ENCODE peak calls at places on chromosomes 12 and 14, in nine cellular contexts. C, E, M, A, S, Q, R, L and Z are unnamed samples.

GRCh38 chr14:60357551-60357930 is 108.5 kb downstream of the PPM1A start:
- DNase-seq in R (no peak), S (no peak), Q (peak; percentile 43), A (no peak), L (no peak), M (no peak), C (no peak), E (no peak), Z (no peak)

GRCh38 chr12:45989277-45989856 is 1.0 kb downstream of the SCAF11 start:
- DNase-seq in Q (no peak), L (no peak), C (no peak), A (no peak), M (no peak), E (no peak), R (no peak), S (no peak), Z (no peak)

GRCh38 chr14:24734917-24735500 is 101.0 kb upstream of the GZMB start:
- DNase-seq in Q (peak; percentile 17), C (peak; percentile 3), A (peak; percentile 9), E (peak; percentile 61), L (peak; percentile 10), M (no peak), S (peak; percentile 49), R (peak; percentile 46), Z (no peak)

GRCh38 chr12:9925746-9926393 is 6.3 kb downstream of the CLEC2A start:
- DNase-seq in R (peak; percentile 7), C (peak; percentile 6), A (no peak), L (no peak), Q (peak; percentile 15), S (peak; percentile 23), E (peak; percentile 50), M (no peak), Z (no peak)

GRCh38 chr14:39665084-39665483 is 232.9 kb upstream of the FBXO33 start:
- DNase-seq in C (no peak), S (peak; percentile 13), R (no peak), E (no peak), A (no peak), L (no peak), M (no peak), Q (no peak), Z (no peak)

GRCh38 chr12:51009038-51009437 is 17.1 kb downstream of the SLC11A2 start:
- DNase-seq in S (peak; percentile 16), C (no peak), M (peak; percentile 66), R (no peak), A (peak; percentile 25), E (no peak), Q (no peak), L (no peak), Z (no peak)

GRCh38 chr12:94802796-94803195 is 152.4 kb upstream of the TMCC3 start:
- DNase-seq in A (no peak), S (no peak), E (no peak), L (no peak), Q (no peak), R (no peak), M (no peak), C (no peak), Z (no peak)

GRCh38 chr14:87888136-87888999 is 104.6 kb downstream of the GALC start:
- DNase-seq in C (no peak), M (no peak), E (peak; percentile 31), Q (peak; percentile 61), S (no peak), A (no peak), L (no peak), R (peak; percentile 67), Z (no peak)

GRCh38 chr12:42483534-42483857 is 106.0 kb downstream of the PRICKLE1 start:
- DNase-seq in C (no peak), L (no peak), E (no peak), R (peak; percentile 58), A (peak; percentile 89), Q (peak; percentile 27), M (peak; percentile 42), S (peak; percentile 48), Z (no peak)

GRCh38 chr12:8544295-8544694 is 3.6 kb upstream of the CLEC4E start:
- DNase-seq in C (peak; percentile 26), L (peak; percentile 35), E (peak; percentile 66), M (no peak), Q (peak; percentile 58), R (peak; percentile 84), A (peak; percentile 73), S (peak; percentile 43), Z (peak; percentile 86)

GRCh38 chr14:26841361-26841760 is 243.5 kb upstream of the NOVA1 start:
- DNase-seq in M (no peak), R (no peak), L (no peak), Q (no peak), S (peak; percentile 36), A (no peak), E (no peak), C (no peak), Z (no peak)

GRCh38 chr14:77825895-77826519 is 26.1 kb downstream of the ADCK1 start:
- DNase-seq in A (no peak), Q (no peak), C (no peak), S (no peak), E (no peak), R (no peak), M (peak; percentile 42), L (no peak), Z (no peak)

GRCh38 chr12:67579662-67580003 is 68.9 kb upstream of the DYRK2 start:
- DNase-seq in M (no peak), S (no peak), Q (no peak), C (no peak), A (no peak), L (no peak), R (no peak), E (no peak), Z (no peak)

GRCh38 chr14:72104011-72104613 is 171.9 kb downstream of the RGS6 start:
- DNase-seq in M (no peak), L (no peak), R (peak; percentile 50), Q (peak; percentile 54), E (peak; percentile 6), S (no peak), A (no peak), C (no peak), Z (no peak)

GRCh38 chr14:71206766-71207371 is 299.6 kb downstream of the PCNX1 start:
- DNase-seq in S (peak; percentile 94), L (peak; percentile 66), Q (no peak), R (no peak), E (peak; percentile 27), A (peak; percentile 95), M (peak; percentile 55), C (peak; percentile 42), Z (no peak)

GRCh38 chr14:99511421-99512109 is 30.4 kb downstream of the CCNK start:
- DNase-seq in Q (no peak), C (no peak), M (peak; percentile 51), L (no peak), S (peak; percentile 67), R (no peak), A (peak; percentile 95), E (no peak), Z (peak; percentile 85)

GRCh38 chr14:93114713-93115068 is 1.0 kb downstream of the ITPK1 start:
- DNase-seq in R (peak; percentile 18), M (peak; percentile 32), Q (no peak), L (no peak), E (no peak), A (no peak), C (no peak), S (no peak), Z (no peak)
- TF ChIP-seq CTCF in R (no peak), M (peak; percentile 16), Q (no peak), L (no peak), E (no peak), A (no peak), C (no peak), S (peak; percentile 3), Z (no peak)

GRCh38 chr14:106318700-106319099 is 792.3 kb downstream of the TMEM121 start:
- DNase-seq in E (no peak), C (no peak), M (no peak), S (no peak), Q (no peak), A (no peak), L (no peak), R (no peak), Z (no peak)
- TF ChIP-seq CTCF in E (no peak), C (no peak), M (no peak), S (no peak), Q (peak; percentile 47), A (no peak), L (no peak), R (no peak), Z (no peak)

DNA sequence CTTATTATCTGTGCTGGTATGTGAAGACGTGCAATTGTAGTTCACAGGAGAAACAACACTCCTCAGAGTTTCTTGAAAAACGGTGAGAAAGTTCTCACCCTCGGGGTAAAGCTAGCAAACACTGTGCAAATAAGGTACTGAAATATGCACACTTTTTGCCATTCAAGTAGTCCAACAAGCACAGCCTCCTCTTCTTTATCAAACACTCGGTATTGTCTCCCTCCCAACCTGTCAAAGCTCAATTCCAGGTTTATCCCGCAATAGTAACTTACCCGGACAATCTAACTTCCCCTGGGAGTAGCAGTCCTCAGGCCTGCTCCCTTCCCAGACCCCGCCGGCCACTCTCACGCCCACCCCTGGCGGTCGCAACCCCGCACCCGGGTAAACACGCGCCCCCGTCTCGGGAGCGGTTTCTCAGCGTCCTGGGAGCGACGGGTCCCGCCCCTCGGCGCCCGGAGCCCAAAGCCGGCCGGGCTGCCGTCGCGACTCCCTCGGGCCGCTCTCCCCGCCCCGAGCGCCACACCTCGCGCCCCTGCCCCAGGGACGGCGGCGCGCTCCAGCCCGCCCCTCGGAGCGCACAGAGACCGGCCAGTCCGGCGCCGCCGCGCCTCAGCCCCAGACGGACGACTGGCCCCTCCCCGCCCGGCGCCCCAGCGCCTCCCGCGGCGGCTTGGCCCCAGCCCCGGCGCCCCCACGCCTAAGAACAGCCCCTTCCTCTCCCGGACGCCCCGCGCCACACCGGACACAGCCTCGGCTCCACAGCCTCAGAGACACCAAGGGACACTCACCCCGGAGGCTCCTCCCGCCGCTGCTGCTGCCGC is 594 bp downstream of the BTBD7 start:
- DNase-seq in L (no peak), M (peak; percentile 67), C (no peak), E (peak; percentile 20), S (peak; percentile 63), R (peak; percentile 69), Q (peak; percentile 65), A (peak; percentile 92), Z (peak; percentile 85)
- TF ChIP-seq CTCF in L (no peak), M (no peak), C (no peak), E (no peak), S (no peak), R (no peak), Q (no peak), A (peak; percentile 10), Z (no peak)

GRCh38 chr14:64771161-64771560 is 66.9 kb downstream of the PLEKHG3 start:
- DNase-seq in A (no peak), L (no peak), M (no peak), R (no peak), S (no peak), C (no peak), E (no peak), Q (no peak), Z (no peak)

GRCh38 chr14:64773577-64773976 is 69.4 kb downstream of the PLEKHG3 start:
- DNase-seq in L (no peak), C (no peak), R (no peak), E (no peak), M (no peak), A (no peak), S (no peak), Q (no peak), Z (no peak)

GRCh38 chr14:64773046-64773445 is 68.8 kb downstream of the PLEKHG3 start:
- DNase-seq in L (no peak), E (no peak), Q (no peak), M (no peak), R (no peak), S (no peak), C (no peak), A (no peak), Z (no peak)

GRCh38 chr14:64770751-64771150 is 66.5 kb downstream of the PLEKHG3 start:
- DNase-seq in S (no peak), C (no peak), A (peak; percentile 56), Q (no peak), E (no peak), R (no peak), L (no peak), M (no peak), Z (no peak)

GRCh38 chr14:64772394-64772950 is 68.2 kb downstream of the PLEKHG3 start:
- DNase-seq in R (no peak), Q (peak; percentile 67), L (no peak), S (no peak), M (no peak), C (no peak), A (no peak), E (no peak), Z (no peak)
- TF ChIP-seq CTCF in R (no peak), Q (peak; percentile 78), L (no peak), S (no peak), M (no peak), C (no peak), A (no peak), E (peak; percentile 18), Z (peak; percentile 11)